ENCODE peak calls at places on chromosome 1, in eight cellular contexts. Y is fibroblast of pulmonary artery, N is KBM-7, E is HS-5, H is HEK293T, I is MG63, D is iPS DF 19.7, A is AG04450. M is an unnamed sample.

GRCh38 chr1:63833346-63834065 is 59.7 kb downstream of the ROR1 start:
- DNase-seq in Y (no peak), N (no peak), E (no peak), H (no peak), I (no peak), D (no peak), A (no peak), M (no peak)

GRCh38 chr1:229199892-229200291 is 71.0 kb upstream of the RAB4A start:
- DNase-seq in Y (no peak), N (peak; percentile 42), E (no peak), H (no peak), I (peak; percentile 73), D (no peak), A (no peak), M (no peak)

GRCh38 chr1:164337885-164338284 is 221.1 kb upstream of the PBX1 start:
- DNase-seq in Y (no peak), N (no peak), E (no peak), H (no peak), I (no peak), D (no peak), A (no peak), M (no peak)

GRCh38 chr1:35288761-35289160 is 20.3 kb downstream of the ZMYM4 start:
- DNase-seq in Y (peak; percentile 40), N (no peak), E (no peak), H (no peak), I (no peak), D (no peak), A (no peak), M (no peak)

GRCh38 chr1:50265790-50266314 is 157.1 kb downstream of the ELAVL4 start:
- DNase-seq in Y (peak; percentile 3), N (no peak), E (peak; percentile 46), H (no peak), I (peak; percentile 21), D (no peak), A (no peak), M (no peak)

GRCh38 chr1:235077571-235078479 is 50.8 kb downstream of the TOMM20 start:
- DNase-seq in Y (no peak), N (no peak), E (no peak), H (no peak), I (no peak), D (no peak), A (no peak), M (no peak)

GRCh38 chr1:160811147-160811546 is 15.2 kb downstream of the LY9 start:
- DNase-seq in Y (no peak), N (no peak), E (no peak), H (no peak), I (no peak), D (no peak), A (no peak), M (no peak)

GRCh38 chr1:168640184-168640583 is 63.8 kb downstream of the XCL1 start:
- DNase-seq in Y (no peak), N (no peak), E (no peak), H (no peak), I (no peak), D (no peak), A (no peak), M (no peak)

GRCh38 chr1:29638281-29638680 is 402.0 kb downstream of the PTPRU start:
- DNase-seq in Y (no peak), N (no peak), E (no peak), H (no peak), I (no peak), D (no peak), A (no peak), M (no peak)

GRCh38 chr1:206115791-206116190 is 1.4 kb downstream of the AVPR1B start:
- DNase-seq in Y (no peak), N (no peak), E (no peak), H (no peak), I (no peak), D (no peak), A (no peak), M (no peak)

GRCh38 chr1:36966242-36966641 is 68.1 kb downstream of the GRIK3 start:
- DNase-seq in Y (peak; percentile 7), N (no peak), E (no peak), H (peak; percentile 39), I (no peak), D (no peak), A (no peak), M (no peak)

GRCh38 chr1:77446841-77447555 is 165.2 kb downstream of the AK5 start:
- DNase-seq in Y (no peak), N (no peak), E (peak; percentile 22), H (no peak), I (no peak), D (no peak), A (no peak), M (no peak)

GRCh38 chr1:41641941-41642527 is 157.6 kb upstream of the EDN2 start:
- DNase-seq in Y (no peak), N (no peak), E (no peak), H (no peak), I (no peak), D (no peak), A (no peak), M (no peak)

GRCh38 chr1:162554258-162554657 is 7.3 kb upstream of the UAP1 start:
- DNase-seq in Y (peak; percentile 24), N (no peak), E (no peak), H (no peak), I (no peak), D (no peak), A (no peak), M (no peak)

GRCh38 chr1:93716974-93717373 is 35.3 kb upstream of the BCAR3 start:
- DNase-seq in Y (no peak), N (no peak), E (no peak), H (no peak), I (peak; percentile 31), D (no peak), A (no peak), M (no peak)

GRCh38 chr1:44678120-44678519 is 3.6 kb downstream of the ARMH1 start:
- DNase-seq in Y (no peak), N (no peak), E (no peak), H (no peak), I (no peak), D (no peak), A (no peak), M (no peak)

GRCh38 chr1:917466-918091 is 6.1 kb upstream of the SAMD11 start:
- DNase-seq in Y (no peak), N (no peak), E (no peak), H (no peak), I (no peak), D (no peak), A (no peak), M (no peak)